ENCODE peak calls at places on chromosomes 12 and 14, in four cellular contexts. One of them, this sample, is unnamed.

GRCh38 chr12:11732760-11733159 is 83.3 kb downstream of the ETV6 start:
- DNase-seq in HFF-Myc: no peak
- DNase-seq in EL: no peak
- DNase-seq in natural killer cell: no peak
- DNase-seq in this sample: no peak

GRCh38 chr12:64392221-64392620 is 1.7 kb upstream of the C12orf56 start:
- DNase-seq in HFF-Myc: no peak
- DNase-seq in EL: peak; percentile 39
- DNase-seq in natural killer cell: no peak
- DNase-seq in this sample: no peak

GRCh38 chr14:104280085-104280901 is 141.9 kb downstream of the KIF26A start:
- DNase-seq in HFF-Myc: no peak
- DNase-seq in EL: no peak
- DNase-seq in natural killer cell: peak; percentile 13
- DNase-seq in this sample: no peak

GRCh38 chr12:133105620-133106019 is 24.5 kb downstream of the ZNF891 start:
- DNase-seq in HFF-Myc: no peak
- DNase-seq in EL: peak; percentile 1
- DNase-seq in natural killer cell: no peak
- DNase-seq in this sample: no peak

GRCh38 chr14:79229383-79229875 is 981.9 kb downstream of the DIO2 start:
- DNase-seq in HFF-Myc: no peak
- DNase-seq in EL: no peak
- DNase-seq in natural killer cell: no peak
- DNase-seq in this sample: no peak

GRCh38 chr12:119024226-119024810 is 43.0 kb downstream of the SRRM4 start:
- DNase-seq in HFF-Myc: no peak
- DNase-seq in EL: no peak
- DNase-seq in natural killer cell: no peak
- DNase-seq in this sample: no peak

GRCh38 chr12:123957191-123957590 is 15.4 kb downstream of the CCDC92 start:
- DNase-seq in HFF-Myc: no peak
- DNase-seq in EL: no peak
- DNase-seq in natural killer cell: no peak
- DNase-seq in this sample: no peak

GRCh38 chr12:22255097-22255496 is 79.4 kb downstream of the ST8SIA1 start:
- DNase-seq in HFF-Myc: no peak
- DNase-seq in EL: peak; percentile 48
- DNase-seq in natural killer cell: no peak
- DNase-seq in this sample: no peak

GRCh38 chr12:6380141-6381121 is 3.5 kb upstream of the LTBR start:
- DNase-seq in HFF-Myc: no peak
- DNase-seq in EL: no peak
- DNase-seq in natural killer cell: no peak
- DNase-seq in this sample: no peak

This sample was measured in AG09319.